ENCODE peak calls at places on chromosomes 1 and 21, in seven cellular contexts. S is LoVo, G is mammary epithelial cell, J is aorta, P is NCI-H69, B is HTR-8/SVneo, X is NCI-H446. O is an unnamed sample.

GRCh38 chr21:34874689-34875513 is 174.2 kb downstream of the RUNX1 start:
- DNase-seq in P (no peak), S (no peak), J (no peak), B (no peak), G (no peak), X (no peak), O (no peak)

GRCh38 chr1:118136511-118136937 is 48.5 kb downstream of the SPAG17 start:
- DNase-seq in X (no peak), B (no peak), S (no peak), P (no peak), G (peak; percentile 86), J (peak; percentile 53), O (no peak)

GRCh38 chr1:1539310-1540014 is 962 bp downstream of the TMEM240 start:
- DNase-seq in J (no peak), B (peak; percentile 19), P (no peak), G (no peak), S (no peak), X (no peak), O (no peak)

GRCh38 chr21:25831300-25831699 is 96.5 kb downstream of the GABPA start:
- DNase-seq in B (no peak), S (no peak), J (no peak), P (no peak), X (no peak), G (no peak), O (no peak)

GRCh38 chr1:223726380-223727001 is 14.2 kb downstream of the CAPN2 start:
- DNase-seq in G (peak; percentile 94), J (peak; percentile 89), X (no peak), P (peak; percentile 69), S (peak; percentile 54), B (peak; percentile 91), O (peak; percentile 88)

GRCh38 chr1:19730232-19730631 is 65.6 kb downstream of the HTR6 start:
- DNase-seq in G (no peak), X (no peak), B (no peak), P (no peak), J (no peak), S (no peak), O (no peak)

GRCh38 chr1:44592208-44593145 is 81.8 kb downstream of the TMEM53 start:
- DNase-seq in B (no peak), S (no peak), G (no peak), P (no peak), J (no peak), X (no peak), O (no peak)

GRCh38 chr1:55313903-55314302 is 98.7 kb upstream of the USP24 start:
- DNase-seq in G (no peak), J (no peak), P (peak; percentile 83), S (no peak), X (no peak), B (no peak), O (no peak)

GRCh38 chr1:234776875-234777849 is 167.2 kb upstream of the IRF2BP2 start:
- DNase-seq in J (no peak), P (no peak), G (no peak), X (no peak), S (no peak), B (no peak), O (no peak)

GRCh38 chr1:228309548-228310067 is 97.0 kb downstream of the TRIM11 start:
- DNase-seq in P (no peak), G (no peak), B (no peak), X (no peak), S (no peak), J (peak; percentile 28), O (no peak)

GRCh38 chr1:89965203-89965900 is 29.6 kb upstream of the ZNF326 start:
- DNase-seq in G (no peak), S (no peak), X (peak; percentile 38), P (peak; percentile 91), J (no peak), B (no peak), O (no peak)

GRCh38 chr1:2314803-2315710 is 76.3 kb downstream of the MORN1 start:
- DNase-seq in B (peak; percentile 84), P (peak; percentile 57), X (no peak), J (peak; percentile 77), S (peak; percentile 1), G (no peak), O (no peak)

GRCh38 chr1:64878931-64879710 is 87.2 kb downstream of the JAK1 start:
- DNase-seq in X (no peak), P (no peak), G (no peak), S (no peak), B (no peak), J (no peak), O (no peak)

GRCh38 chr1:119870917-119871486 is 25.3 kb downstream of the ADAM30 start:
- DNase-seq in P (peak; percentile 78), G (peak; percentile 57), S (peak; percentile 62), X (peak; percentile 46), B (peak; percentile 57), J (peak; percentile 88), O (peak; percentile 61)

GRCh38 chr1:47569681-47570470 is 132.0 kb downstream of the FOXD2 start:
- DNase-seq in P (peak; percentile 47), S (peak; percentile 90), J (peak; percentile 80), G (peak; percentile 92), X (no peak), B (peak; percentile 89), O (peak; percentile 60)

GRCh38 chr1:208280681-208281439 is 36.7 kb upstream of the PLXNA2 start:
- DNase-seq in B (no peak), S (no peak), G (no peak), J (no peak), X (no peak), P (no peak), O (no peak)

GRCh38 chr21:46295996-46296752 is 10.0 kb downstream of the YBEY start:
- DNase-seq in S (no peak), X (no peak), G (no peak), J (peak; percentile 91), P (no peak), B (no peak), O (no peak)

GRCh38 chr1:31939484-31940329 is 1.5 kb upstream of the PTP4A2 start:
- DNase-seq in P (peak; percentile 41), G (peak; percentile 90), X (no peak), B (peak; percentile 74), S (peak; percentile 84), J (no peak), O (peak; percentile 79)

GRCh38 chr1:180508725-180509097 is 6.3 kb upstream of the ACBD6 start:
- DNase-seq in B (no peak), P (no peak), X (no peak), S (no peak), G (no peak), J (no peak), O (no peak)

GRCh38 chr21:26949830-26950229 is 17.1 kb downstream of the ADAMTS5 start:
- DNase-seq in B (no peak), J (no peak), P (no peak), X (no peak), G (no peak), S (no peak), O (no peak)

GRCh38 chr21:35743571-35743970 is 316.8 kb downstream of the SETD4 start:
- DNase-seq in X (no peak), S (no peak), J (no peak), P (no peak), B (no peak), G (peak; percentile 45), O (no peak)

GRCh38 chr1:43549921-43550597 is 19.4 kb downstream of the PTPRF start:
- DNase-seq in X (no peak), P (peak; percentile 92), B (no peak), S (peak; percentile 80), G (peak; percentile 96), J (no peak), O (peak; percentile 91)

GRCh38 chr1:115343200-115343737 is 5.2 kb upstream of the NGF start:
- DNase-seq in J (no peak), G (no peak), P (no peak), S (no peak), B (no peak), X (no peak), O (no peak)

GRCh38 chr1:236143104-236143948 is 987 bp downstream of the GPR137B start:
- DNase-seq in J (no peak), B (no peak), P (peak; percentile 70), S (no peak), G (peak; percentile 67), X (no peak), O (no peak)

GRCh38 chr1:94522304-94522703 is 19.3 kb downstream of the F3 start:
- DNase-seq in X (no peak), J (no peak), P (peak; percentile 60), B (no peak), G (peak; percentile 48), S (no peak), O (no peak)

GRCh38 chr1:209714338-209714737 is 9.7 kb downstream of the HSD11B1 start:
- DNase-seq in X (no peak), G (no peak), J (no peak), P (no peak), S (no peak), B (no peak), O (no peak)

GRCh38 chr1:54922040-54922761 is 35.2 kb upstream of the DHCR24 start:
- DNase-seq in B (no peak), S (no peak), J (no peak), P (no peak), G (no peak), X (no peak), O (no peak)

GRCh38 chr1:3814771-3815561 is 18.7 kb upstream of the LRRC47 start:
- DNase-seq in X (no peak), P (no peak), G (no peak), S (no peak), J (peak; percentile 30), B (no peak), O (no peak)

GRCh38 chr1:234325878-234326492 is 47.3 kb upstream of the COA6 start:
- DNase-seq in P (no peak), G (no peak), X (no peak), B (no peak), S (no peak), J (no peak), O (no peak)

GRCh38 chr1:53065391-53065790 is 3.4 kb downstream of the PODN start:
- DNase-seq in X (no peak), S (no peak), J (no peak), P (no peak), B (no peak), G (no peak), O (no peak)

GRCh38 chr21:35005077-35005476 is 44.0 kb downstream of the RUNX1 start:
- DNase-seq in S (no peak), P (no peak), J (no peak), G (no peak), B (no peak), X (no peak), O (no peak)

GRCh38 chr1:5798151-5798730 is 194.0 kb downstream of the NPHP4 start:
- DNase-seq in B (no peak), J (no peak), X (no peak), G (no peak), P (no peak), S (no peak), O (no peak)

GRCh38 chr1:71081697-71082080 is 854 bp upstream of the ZRANB2 start:
- DNase-seq in X (no peak), B (no peak), P (no peak), G (no peak), S (no peak), J (peak; percentile 43), O (no peak)

GRCh38 chr1:41954533-41954944 is 35.8 kb upstream of the HIVEP3 start:
- DNase-seq in X (no peak), B (peak; percentile 59), P (peak; percentile 52), J (no peak), G (peak; percentile 94), S (peak; percentile 43), O (peak; percentile 84)

GRCh38 chr1:185864331-185864730 is 130.1 kb downstream of the HMCN1 start:
- DNase-seq in B (no peak), X (no peak), P (no peak), S (no peak), J (no peak), G (no peak), O (no peak)

GRCh38 chr1:102296116-102296515 is 299.4 kb upstream of the OLFM3 start:
- DNase-seq in G (peak; percentile 14), P (no peak), S (no peak), B (no peak), X (no peak), J (no peak), O (no peak)

GRCh38 chr1:209552406-209553264 is 30.9 kb upstream of the CAMK1G start:
- DNase-seq in P (peak; percentile 56), B (no peak), J (no peak), X (peak; percentile 41), S (no peak), G (peak; percentile 51), O (no peak)

GRCh38 chr1:149936076-149936991 is at the start of gene MTMR11:
- DNase-seq in X (no peak), S (peak; percentile 69), J (no peak), G (peak; percentile 44), P (peak; percentile 65), B (peak; percentile 39), O (no peak)

O was measured in PC-9.